ENCODE peak calls at places on chromosome 13, in seven cellular contexts. H is tibial artery; Q is iris pigment epithelial cell; C is stimulated activated CD4-positive, alpha-beta T cell treated with anti-CD3 and anti-CD28 coated beads, Interleukin-2, amount 100 ng/mL, for 48 hours; Y is astrocyte of the spinal cord; O is NCI-H748 treated with DMSO at 0.1 percent for 48 hours; X is psoas muscle. W is an unnamed sample.

GRCh38 chr13:29319451-29319850 is 276.0 kb downstream of the SLC7A1 start:
- DNase-seq in H (no peak), Q (no peak), C (no peak), Y (no peak), O (no peak), X (no peak), W (no peak)

GRCh38 chr13:46575843-46576242 is 22.9 kb downstream of the LRCH1 start:
- DNase-seq in H (no peak), Q (peak), C (no peak), Y (peak), O (no peak), X (no peak), W (peak)

GRCh38 chr13:30744056-30744684 is 8.8 kb downstream of the ALOX5AP start:
- DNase-seq in H (no peak), Q (peak), C (peak), Y (peak), O (no peak), X (no peak), W (no peak)

GRCh38 chr13:51729853-51730553 is 74.0 kb downstream of the DHRS12 start:
- DNase-seq in H (peak), Q (peak), C (peak), Y (peak), O (no peak), X (peak), W (peak)

GRCh38 chr13:110419391-110419791 is 112.3 kb downstream of the COL4A2 start:
- DNase-seq in H (no peak), Q (peak), C (no peak), Y (peak), O (no peak), X (no peak), W (no peak)

GRCh38 chr13:110774051-110774450 is 60.6 kb downstream of the ING1 start:
- DNase-seq in H (no peak), Q (no peak), C (no peak), Y (no peak), O (no peak), X (no peak), W (no peak)

GRCh38 chr13:50919291-50919690 is 9.7 kb downstream of the RNASEH2B start:
- DNase-seq in H (no peak), Q (no peak), C (no peak), Y (no peak), O (no peak), X (no peak), W (no peak)

GRCh38 chr13:43785681-43786471 is 896 bp downstream of the ENOX1 start:
- DNase-seq in H (peak), Q (peak), C (no peak), Y (peak), O (peak), X (peak), W (peak)

GRCh38 chr13:110409581-110409992 is 102.5 kb downstream of the COL4A2 start:
- DNase-seq in H (peak), Q (peak), C (no peak), Y (peak), O (no peak), X (no peak), W (no peak)

GRCh38 chr13:113183450-113184129 is 24.9 kb downstream of the PCID2 start:
- DNase-seq in H (no peak), Q (peak), C (no peak), Y (peak), O (no peak), X (no peak), W (no peak)

W was measured in GM04504.